ENCODE peak calls at places on chromosomes 1 and 21, in six cellular contexts. E is progenitor cell of endocrine pancreas, P is kidney, R is heart right ventricle, C is AG09319, I is activated B cell treated with CpG ODN at 0.5 μM for 24 hours. M is an unnamed sample.

GRCh38 chr1:117093870-117094621 is 27.5 kb downstream of the TRIM45 start:
- DNase-seq in I (no peak), C (no peak), E (no peak), P (no peak), R (no peak), M (no peak)

GRCh38 chr21:40466893-40467483 is 380.0 kb downstream of the DSCAM start:
- DNase-seq in P (no peak), E (no peak), C (no peak), I (no peak), R (no peak), M (no peak)

GRCh38 chr21:16193758-16194606 is 464.2 kb downstream of the USP25 start:
- DNase-seq in R (peak; percentile 48), I (no peak), E (no peak), P (peak; percentile 83), C (peak; percentile 47), M (no peak)

GRCh38 chr1:33047290-33047689 is 10.6 kb upstream of the AK2 start:
- DNase-seq in I (no peak), E (no peak), R (no peak), C (no peak), P (no peak), M (no peak)

GRCh38 chr1:170145061-170145460 is 698 bp upstream of the NTMT2 start:
- DNase-seq in E (no peak), R (no peak), P (no peak), I (no peak), C (no peak), M (no peak)

GRCh38 chr1:16387201-16388185 is 20.5 kb downstream of the SZRD1 start:
- DNase-seq in E (no peak), R (no peak), P (no peak), C (no peak), I (no peak), M (no peak)

GRCh38 chr1:45205910-45206721 is at the start of gene ZSWIM5:
- DNase-seq in P (peak; percentile 87), R (peak; percentile 74), E (peak; percentile 61), I (peak; percentile 64), C (no peak), M (peak; percentile 80)

GRCh38 chr1:42807056-42807668 is 9.8 kb upstream of the ERMAP start:
- DNase-seq in C (no peak), E (no peak), R (no peak), I (no peak), P (no peak), M (no peak)

GRCh38 chr1:41712687-41713086 is 206.0 kb downstream of the HIVEP3 start:
- DNase-seq in C (no peak), I (peak; percentile 10), R (peak; percentile 60), P (no peak), E (no peak), M (no peak)

GRCh38 chr1:156233421-156234127 is 8.4 kb upstream of the BGLAP start:
- DNase-seq in R (no peak), P (no peak), C (peak; percentile 34), E (no peak), I (no peak), M (no peak)

DNA sequence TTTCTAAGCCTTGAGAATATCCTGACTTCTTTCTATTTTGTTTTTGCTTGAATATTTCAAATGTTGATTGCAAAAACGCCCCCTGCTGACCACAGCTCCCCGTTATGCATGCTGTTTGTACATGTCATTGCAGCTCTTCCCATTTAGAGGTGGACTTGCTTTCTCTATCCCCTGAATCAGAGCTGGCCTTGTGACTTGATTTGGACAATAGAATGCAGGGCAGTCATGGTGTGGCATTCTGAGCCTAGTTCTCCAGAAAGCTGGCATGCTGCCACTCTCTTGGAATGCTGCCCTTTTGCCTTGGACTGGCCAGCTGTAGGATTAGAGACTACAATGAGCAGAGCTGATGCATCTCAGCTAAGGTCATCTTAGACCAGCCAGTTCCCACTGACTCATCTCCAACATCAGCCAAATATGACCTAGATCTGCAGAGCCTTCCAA is 1561.5 kb downstream of the MRPL39 start:
- DNase-seq in P (peak; percentile 69), I (no peak), R (peak; percentile 65), E (no peak), C (peak; percentile 47), M (no peak)
- TF ChIP-seq CTCF in P (peak; percentile 6), I (no peak), R (peak; percentile 44), E (peak; percentile 49), C (peak; percentile 21), M (peak; percentile 41)

DNA sequence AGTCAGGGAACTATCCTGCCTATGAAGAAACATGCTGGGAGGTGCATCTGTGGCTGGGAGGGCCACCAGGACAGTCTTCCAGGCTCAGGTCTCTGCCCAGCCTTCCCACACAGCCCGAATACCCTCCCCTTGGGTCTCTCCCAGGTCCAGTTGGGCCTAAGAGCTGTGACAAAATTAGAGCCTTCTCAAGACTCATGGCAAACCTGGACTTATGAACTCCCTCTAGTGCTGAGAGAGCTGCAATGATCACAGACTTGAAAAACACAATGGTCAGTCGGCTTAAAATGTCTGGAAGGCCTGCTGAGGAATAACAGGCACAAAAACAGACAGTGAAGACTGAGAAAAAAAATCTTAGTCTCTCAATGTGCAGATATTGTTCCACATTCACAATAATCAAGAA is 325.1 kb downstream of the BRINP2 start:
- DNase-seq in I (no peak), R (no peak), C (no peak), P (no peak), E (no peak), M (no peak)
- TF ChIP-seq CTCF in I (no peak), R (no peak), C (no peak), P (no peak), E (no peak), M (no peak)

DNA sequence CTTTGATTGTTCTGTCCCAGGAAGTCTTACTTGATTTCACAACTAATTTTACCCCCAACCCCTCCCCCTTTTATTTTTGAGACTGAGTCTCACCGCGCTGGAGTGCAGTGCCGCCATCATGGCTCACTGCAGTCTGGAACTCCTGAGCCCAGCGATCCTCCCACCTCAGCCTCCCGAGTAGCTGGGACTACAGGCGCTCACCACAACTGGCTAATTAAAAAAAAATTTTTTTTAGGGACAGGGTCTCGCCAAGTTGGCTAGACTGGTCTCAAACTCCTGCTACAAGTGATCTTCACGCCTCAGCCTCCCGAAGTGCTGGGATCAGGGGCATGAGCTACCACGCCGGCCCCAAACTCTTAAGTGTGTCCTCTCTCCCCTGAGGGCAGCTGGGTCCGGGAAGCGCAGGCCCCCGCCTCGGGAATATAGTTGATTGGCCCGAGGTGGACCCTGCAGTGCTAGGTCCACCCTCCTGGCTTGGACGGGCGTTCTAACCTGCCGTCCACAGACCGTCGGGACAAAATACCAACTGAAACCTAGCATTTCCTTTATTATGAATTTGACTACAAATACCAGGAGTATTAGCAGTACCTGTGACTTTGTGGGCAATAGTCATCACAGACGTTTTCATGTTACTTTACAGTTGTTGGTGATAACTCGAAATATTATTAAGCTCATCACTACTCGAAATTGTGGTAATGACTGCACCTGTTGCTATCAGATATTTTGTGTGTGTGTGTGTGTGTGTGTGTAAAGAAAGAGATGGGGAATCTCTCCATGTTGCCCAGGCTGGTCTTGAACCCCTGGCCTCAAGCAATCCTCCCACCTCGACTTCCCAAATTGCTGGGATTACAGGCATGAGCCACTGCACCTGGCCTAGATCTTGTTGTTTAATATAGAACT is 642 bp upstream of the PARP1 start:
- DNase-seq in P (peak; percentile 82), R (peak; percentile 27), I (no peak), C (no peak), E (no peak), M (no peak)
- TF ChIP-seq CTCF in P (no peak), R (no peak), I (no peak), C (no peak), E (no peak), M (peak; percentile 2)

GRCh38 chr1:107196973-107197562 is 56.2 kb downstream of the NTNG1 start:
- DNase-seq in R (no peak), C (no peak), P (no peak), I (no peak), E (no peak), M (no peak)
- TF ChIP-seq CTCF in R (no peak), C (peak; percentile 27), P (no peak), I (no peak), E (peak; percentile 53), M (peak; percentile 72)

GRCh38 chr1:198273901-198274300 is 117.1 kb downstream of the NEK7 start:
- DNase-seq in R (no peak), C (no peak), P (no peak), E (no peak), I (no peak), M (no peak)

GRCh38 chr1:198278922-198279321 is 122.1 kb downstream of the NEK7 start:
- DNase-seq in P (no peak), E (no peak), R (no peak), C (no peak), I (no peak), M (no peak)

GRCh38 chr1:198271467-198271866 is 114.7 kb downstream of the NEK7 start:
- DNase-seq in P (no peak), E (no peak), I (no peak), R (no peak), C (no peak), M (no peak)

GRCh38 chr1:198272492-198272891 is 115.7 kb downstream of the NEK7 start:
- DNase-seq in E (no peak), I (no peak), P (no peak), R (no peak), C (no peak), M (no peak)

DNA sequence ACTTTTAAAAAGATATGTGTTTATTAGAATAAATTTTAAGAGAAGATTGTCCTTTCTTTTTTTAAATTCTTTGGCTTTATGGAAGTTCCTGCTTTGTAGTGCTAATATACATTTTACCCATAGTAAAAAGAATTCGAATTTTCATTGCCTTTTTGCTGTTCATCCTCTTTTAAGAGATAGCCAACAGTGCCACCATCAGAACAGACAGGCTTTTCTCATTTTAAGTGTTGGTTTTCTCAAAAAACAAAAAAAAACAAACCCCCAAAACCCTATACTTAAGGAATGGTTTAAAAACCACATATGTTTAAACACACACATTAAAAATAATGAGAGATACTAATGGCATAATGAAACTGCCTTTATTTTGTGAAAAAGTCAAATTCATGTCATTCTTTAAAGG is 118.8 kb downstream of the NEK7 start:
- DNase-seq in R (no peak), E (no peak), I (no peak), P (no peak), C (no peak), M (no peak)
- TF ChIP-seq CTCF in R (peak; percentile 23), E (no peak), I (no peak), P (no peak), C (no peak), M (no peak)

GRCh38 chr1:229420765-229421164 is 13.1 kb downstream of the ACTA1 start:
- DNase-seq in I (no peak), R (no peak), E (no peak), C (no peak), P (no peak), M (no peak)
- TF ChIP-seq CTCF in I (no peak), R (no peak), E (no peak), C (no peak), P (no peak), M (no peak)